ENCODE peak calls at places on chromosomes 4 and X, in four cellular contexts. F is PC-3; J is left ventricle myocardium inferior; D is activated T-cell treated with anti-CD3 and anti-CD28 coated beads, Interleukin-2, amount 50 U/mL, for 72 hours. T is an unnamed sample.

GRCh38 chrX:129522184-129523059 is 868 bp downstream of the SMARCA1 start:
- DNase-seq in F (peak), J (peak), D (no peak), T (peak)

GRCh38 chr4:37662306-37662705 is 23.9 kb downstream of the RELL1 start:
- DNase-seq in F (no peak), J (no peak), D (no peak), T (no peak)

GRCh38 chr4:109943745-109944144 is 31.1 kb downstream of the EGF start:
- DNase-seq in F (no peak), J (no peak), D (no peak), T (no peak)

GRCh38 chrX:45912316-45912715 is 632.9 kb downstream of the ZNF674 start:
- DNase-seq in F (peak), J (no peak), D (no peak), T (peak)

GRCh38 chr4:147530723-147531122 is 49.8 kb downstream of the EDNRA start:
- DNase-seq in F (no peak), J (no peak), D (no peak), T (peak)

GRCh38 chr4:121777625-121778024 is 12.7 kb upstream of the SMIM43 start:
- DNase-seq in F (no peak), J (no peak), D (no peak), T (no peak)

GRCh38 chr4:80153800-80154546 is 43.3 kb upstream of the PRDM8 start:
- DNase-seq in F (no peak), J (no peak), D (no peak), T (peak)

GRCh38 chr4:4585012-4585670 is 43.3 kb upstream of the STX18 start:
- DNase-seq in F (no peak), J (no peak), D (no peak), T (peak)

GRCh38 chr4:55214172-55214571 is 88.8 kb upstream of the KDR start:
- DNase-seq in F (peak), J (no peak), D (no peak), T (peak)

GRCh38 chrX:36909584-36909983 is 98.6 kb upstream of the FAM47C start:
- DNase-seq in F (no peak), J (no peak), D (no peak), T (no peak)

GRCh38 chrX:120749141-120749846 is 119.4 kb upstream of the C1GALT1C1 start:
- DNase-seq in F (no peak), J (no peak), D (no peak), T (no peak)

GRCh38 chrX:81564851-81565250 is 362.9 kb downstream of the SH3BGRL start:
- DNase-seq in F (no peak), J (no peak), D (no peak), T (no peak)

GRCh38 chr4:136307765-136308164 is 1224.5 kb downstream of the PCDH18 start:
- DNase-seq in F (no peak), J (no peak), D (no peak), T (no peak)

GRCh38 chr4:145012841-145013240 is 85.2 kb downstream of the ANAPC10 start:
- DNase-seq in F (peak), J (no peak), D (no peak), T (peak)

GRCh38 chr4:143307536-143307935 is 29.1 kb upstream of the GAB1 start:
- DNase-seq in F (no peak), J (no peak), D (no peak), T (no peak)

GRCh38 chrX:39766085-39766726 is 331.6 kb downstream of the BCOR start:
- DNase-seq in F (no peak), J (no peak), D (no peak), T (no peak)

GRCh38 chr4:41881931-41882621 is 53.2 kb upstream of the TMEM33 start:
- DNase-seq in F (no peak), J (no peak), D (no peak), T (peak)

GRCh38 chr4:87209182-87209581 is 11.2 kb downstream of the KLHL8 start:
- DNase-seq in F (no peak), J (no peak), D (no peak), T (no peak)

GRCh38 chr4:138898282-138898681 is 117.3 kb upstream of the NOCT start:
- DNase-seq in F (no peak), J (no peak), D (no peak), T (peak)

GRCh38 chr4:156830356-156830755 is 141.2 kb downstream of the PDGFC start:
- DNase-seq in F (peak), J (no peak), D (no peak), T (peak)

GRCh38 chrX:133297284-133297683 is 79.1 kb upstream of the TFDP3 start:
- DNase-seq in F (peak), J (no peak), D (no peak), T (no peak)

GRCh38 chr4:85744950-85745349 is 270.0 kb downstream of the ARHGAP24 start:
- DNase-seq in F (peak), J (no peak), D (no peak), T (peak)

GRCh38 chrX:136196691-136197155 is 49.4 kb downstream of the FHL1 start:
- DNase-seq in F (peak), J (no peak), D (no peak), T (no peak)

GRCh38 chr4:173169428-173170209 is 1.0 kb downstream of the GALNT7 start:
- DNase-seq in F (peak), J (peak), D (peak), T (peak)

GRCh38 chr4:55398461-55398860 is 2.7 kb downstream of the TMEM165 start:
- DNase-seq in F (peak), J (no peak), D (no peak), T (peak)

GRCh38 chr4:142142403-142142802 is 506.0 kb downstream of the IL15 start:
- DNase-seq in F (peak), J (no peak), D (no peak), T (peak)

GRCh38 chr4:55431710-55432336 is 36.1 kb downstream of the TMEM165 start:
- DNase-seq in F (no peak), J (no peak), D (no peak), T (no peak)

GRCh38 chr4:100823066-100823992 is 305.5 kb upstream of the EMCN start:
- DNase-seq in F (peak), J (no peak), D (peak), T (peak)

GRCh38 chr4:41532336-41532735 is 5.6 kb upstream of the LIMCH1 start:
- DNase-seq in F (no peak), J (no peak), D (no peak), T (no peak)

GRCh38 chr4:52997132-52997416 is 135.0 kb downstream of the RASL11B start:
- DNase-seq in F (no peak), J (no peak), D (no peak), T (no peak)

GRCh38 chrX:102712216-102712966 is at the start of gene GPRASP2:
- DNase-seq in F (peak), J (peak), D (peak), T (peak)

GRCh38 chrX:10099411-10099810 is 57.4 kb upstream of the CLCN4 start:
- DNase-seq in F (no peak), J (no peak), D (no peak), T (no peak)

GRCh38 chrX:100350704-100351489 is 59.2 kb downstream of the PCDH19 start:
- DNase-seq in F (no peak), J (no peak), D (no peak), T (no peak)

GRCh38 chr4:146333187-146333894 is 119.0 kb downstream of the REELD1 start:
- DNase-seq in F (peak), J (no peak), D (peak), T (peak)

GRCh38 chr4:54657194-54657555 is 582 bp upstream of the KIT start:
- DNase-seq in F (no peak), J (no peak), D (no peak), T (no peak)